ENCODE peak calls at places on chromosomes 6 and 20, in nine cellular contexts. H is transverse colon, O is GM12865, Q is cardiac fibroblast, F is mesothelial cell of epicardium, N is astrocyte of the spinal cord, U is heart right ventricle, A is H9, S is body of pancreas. K is an unnamed sample.

GRCh38 chr20:8346898-8347297 is 214.8 kb downstream of the PLCB1 start:
- DNase-seq in S (no peak), F (no peak), U (no peak), A (no peak), N (no peak), Q (no peak), O (no peak), H (no peak), K (no peak)

GRCh38 chr6:3616565-3617176 is 134.8 kb downstream of the PXDC1 start:
- DNase-seq in A (no peak), F (no peak), Q (no peak), S (no peak), U (no peak), O (no peak), N (no peak), H (no peak), K (no peak)

GRCh38 chr20:19745106-19745505 is 13.0 kb upstream of the RIN2 start:
- DNase-seq in N (no peak), A (no peak), S (no peak), H (no peak), Q (no peak), F (no peak), O (no peak), U (no peak), K (no peak)

GRCh38 chr20:10666221-10667076 is 7.3 kb downstream of the JAG1 start:
- DNase-seq in U (no peak), H (no peak), Q (no peak), F (no peak), N (no peak), O (no peak), S (no peak), A (peak), K (no peak)

GRCh38 chr20:62744761-62745160 is 36.1 kb downstream of the NTSR1 start:
- DNase-seq in F (no peak), H (peak), S (no peak), A (no peak), N (no peak), U (no peak), O (no peak), Q (peak), K (no peak)

GRCh38 chr6:21748343-21749063 is 155.0 kb downstream of the SOX4 start:
- DNase-seq in F (no peak), N (peak), A (no peak), H (no peak), S (no peak), O (peak), Q (peak), U (no peak), K (peak)

GRCh38 chr6:115976321-115976870 is 84.3 kb downstream of the FRK start:
- DNase-seq in F (no peak), S (no peak), N (no peak), A (no peak), Q (no peak), H (no peak), U (no peak), O (no peak), K (no peak)

GRCh38 chr6:69825904-69826303 is 29.1 kb upstream of the LMBRD1 start:
- DNase-seq in F (no peak), H (no peak), O (no peak), A (no peak), Q (peak), N (peak), S (no peak), U (no peak), K (no peak)

GRCh38 chr20:62407221-62407992 is at the start of gene CABLES2:
- DNase-seq in O (peak), H (peak), Q (peak), S (peak), U (peak), F (peak), A (peak), N (peak), K (peak)

GRCh38 chr6:3351105-3351676 is 92.4 kb downstream of the PSMG4 start:
- DNase-seq in O (no peak), U (no peak), S (no peak), F (no peak), A (no peak), N (no peak), Q (no peak), H (no peak), K (no peak)

GRCh38 chr6:15981956-15982355 is 146.9 kb upstream of the MYLIP start:
- DNase-seq in A (no peak), N (no peak), F (no peak), H (no peak), S (no peak), Q (no peak), U (no peak), O (no peak), K (no peak)

GRCh38 chr20:37911262-37911661 is 8.3 kb downstream of the VSTM2L start:
- DNase-seq in N (no peak), A (no peak), U (no peak), F (no peak), Q (no peak), O (no peak), H (no peak), S (no peak), K (no peak)

GRCh38 chr6:53837875-53838806 is 43.3 kb downstream of the LRRC1 start:
- DNase-seq in H (no peak), N (peak), S (no peak), O (no peak), Q (peak), F (no peak), U (no peak), A (no peak), K (no peak)

GRCh38 chr6:100378576-100378975 is 86.1 kb downstream of the SIM1 start:
- DNase-seq in U (no peak), H (no peak), S (no peak), F (no peak), O (no peak), N (no peak), Q (no peak), A (no peak), K (no peak)

GRCh38 chr6:25788305-25788922 is 33.9 kb downstream of the SLC17A4 start:
- DNase-seq in S (peak), N (peak), Q (peak), F (no peak), O (peak), H (peak), A (peak), U (peak), K (peak)

GRCh38 chr6:133546098-133546497 is 304.9 kb downstream of the EYA4 start:
- DNase-seq in O (no peak), U (no peak), H (no peak), Q (no peak), S (no peak), F (no peak), N (peak), A (no peak), K (no peak)

GRCh38 chr20:10454135-10454750 is 19.1 kb downstream of the SLX4IP start:
- DNase-seq in A (no peak), O (no peak), S (no peak), H (no peak), F (no peak), Q (no peak), N (no peak), U (no peak), K (no peak)

GRCh38 chr6:11592289-11592906 is 54.8 kb downstream of the TMEM170B start:
- DNase-seq in H (no peak), Q (no peak), O (no peak), F (no peak), U (no peak), S (no peak), A (no peak), N (no peak), K (no peak)

GRCh38 chr6:138862491-138862890 is 66.6 kb downstream of the ECT2L start:
- DNase-seq in N (no peak), F (no peak), S (no peak), H (no peak), U (no peak), O (no peak), Q (no peak), A (no peak), K (no peak)

GRCh38 chr6:108277831-108278230 is 17.0 kb upstream of the SNX3 start:
- DNase-seq in H (no peak), A (no peak), Q (no peak), U (no peak), S (no peak), O (no peak), N (no peak), F (no peak), K (no peak)

GRCh38 chr20:37543828-37544227 is 16.2 kb upstream of the BLCAP start:
- DNase-seq in H (no peak), Q (peak), S (no peak), A (peak), F (no peak), U (no peak), N (no peak), O (no peak), K (no peak)

GRCh38 chr20:19679931-19680330 is 78.1 kb upstream of the RIN2 start:
- DNase-seq in N (no peak), Q (no peak), O (no peak), S (no peak), H (no peak), U (no peak), F (no peak), A (no peak), K (no peak)

GRCh38 chr6:8000080-8001035 is 63.8 kb downstream of the BLOC1S5 start:
- DNase-seq in U (no peak), H (no peak), O (no peak), F (no peak), S (no peak), N (no peak), Q (peak), A (no peak), K (no peak)

GRCh38 chr6:15359335-15359862 is 113.5 kb downstream of the JARID2 start:
- DNase-seq in F (no peak), S (no peak), A (no peak), N (no peak), Q (no peak), U (peak), O (peak), H (no peak), K (no peak)

GRCh38 chr6:108895591-108895990 is 47.4 kb downstream of the ARMC2 start:
- DNase-seq in Q (peak), O (no peak), H (no peak), N (no peak), U (no peak), S (no peak), A (no peak), F (no peak), K (no peak)

GRCh38 chr6:137102050-137102848 is 57.5 kb upstream of the IL20RA start:
- DNase-seq in H (no peak), Q (no peak), F (no peak), N (no peak), O (peak), U (no peak), S (no peak), A (no peak), K (peak)

GRCh38 chr20:34514897-34515483 is 1.2 kb upstream of the DYNLRB1 start:
- DNase-seq in A (no peak), O (no peak), S (no peak), U (no peak), H (no peak), N (no peak), Q (no peak), F (no peak), K (no peak)

GRCh38 chr20:62186887-62187866 is 4.3 kb downstream of the MTG2 start:
- DNase-seq in N (no peak), H (no peak), Q (peak), U (no peak), S (no peak), O (no peak), A (no peak), F (no peak), K (no peak)

GRCh38 chr20:44491635-44492395 is 16.1 kb downstream of the TTPAL start:
- DNase-seq in U (no peak), N (peak), F (no peak), A (no peak), H (peak), S (no peak), O (no peak), Q (peak), K (no peak)

GRCh38 chr20:54429364-54429763 is 46.0 kb upstream of the DOK5 start:
- DNase-seq in H (no peak), U (no peak), F (no peak), S (no peak), Q (no peak), A (no peak), N (no peak), O (no peak), K (no peak)

GRCh38 chr6:152094992-152095592 is 287.6 kb downstream of the ESR1 start:
- DNase-seq in Q (peak), N (peak), A (peak), F (no peak), H (peak), O (no peak), S (peak), U (peak), K (no peak)

DNA sequence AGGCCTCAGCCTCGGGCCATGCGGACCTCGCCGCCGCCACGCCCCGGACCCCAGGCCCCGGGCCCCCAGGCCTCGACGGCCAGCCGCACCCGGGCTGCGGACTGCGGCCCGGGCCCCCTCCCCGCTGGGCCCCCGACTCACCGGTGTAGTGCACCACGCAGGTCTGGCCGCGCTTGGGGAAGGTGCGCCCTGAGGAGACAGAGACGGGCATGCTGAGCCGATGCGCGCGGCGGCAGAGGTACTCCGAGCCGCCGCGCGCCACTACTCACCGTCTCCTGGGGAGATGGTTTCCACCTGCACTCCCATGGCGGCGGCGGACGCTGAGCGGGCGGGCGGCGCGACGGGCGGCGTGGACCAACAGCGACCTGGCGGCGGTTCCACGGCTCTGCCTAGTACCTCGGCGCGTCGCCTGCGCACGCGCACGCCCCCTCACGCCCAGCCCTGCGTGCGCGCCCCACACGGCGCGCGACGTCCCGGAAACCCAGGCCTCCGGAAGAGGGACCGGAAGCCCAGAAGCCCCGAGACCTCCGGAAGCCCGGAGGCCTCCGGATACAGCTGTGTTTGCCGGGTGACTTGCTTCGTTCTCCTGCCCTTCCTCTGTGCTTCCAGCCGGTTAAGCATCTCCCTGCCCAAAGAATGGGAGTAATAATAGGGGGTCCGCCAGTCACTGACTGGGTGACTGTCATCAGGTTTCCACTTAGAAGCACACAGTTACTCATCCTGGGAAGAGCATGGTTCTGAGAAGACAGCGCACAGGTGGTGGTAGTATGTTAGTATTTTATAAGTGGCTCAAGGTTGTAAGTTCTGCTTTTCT is at the start of gene FKBP1A:
- DNase-seq in O (peak), Q (peak), A (peak), N (peak), S (peak), H (peak), F (peak), U (peak), K (peak)
- TF ChIP-seq CTCF in O (no peak), Q (no peak), A (no peak), N (peak), S (peak), H (peak), F (no peak), U (peak), K (no peak)

DNA sequence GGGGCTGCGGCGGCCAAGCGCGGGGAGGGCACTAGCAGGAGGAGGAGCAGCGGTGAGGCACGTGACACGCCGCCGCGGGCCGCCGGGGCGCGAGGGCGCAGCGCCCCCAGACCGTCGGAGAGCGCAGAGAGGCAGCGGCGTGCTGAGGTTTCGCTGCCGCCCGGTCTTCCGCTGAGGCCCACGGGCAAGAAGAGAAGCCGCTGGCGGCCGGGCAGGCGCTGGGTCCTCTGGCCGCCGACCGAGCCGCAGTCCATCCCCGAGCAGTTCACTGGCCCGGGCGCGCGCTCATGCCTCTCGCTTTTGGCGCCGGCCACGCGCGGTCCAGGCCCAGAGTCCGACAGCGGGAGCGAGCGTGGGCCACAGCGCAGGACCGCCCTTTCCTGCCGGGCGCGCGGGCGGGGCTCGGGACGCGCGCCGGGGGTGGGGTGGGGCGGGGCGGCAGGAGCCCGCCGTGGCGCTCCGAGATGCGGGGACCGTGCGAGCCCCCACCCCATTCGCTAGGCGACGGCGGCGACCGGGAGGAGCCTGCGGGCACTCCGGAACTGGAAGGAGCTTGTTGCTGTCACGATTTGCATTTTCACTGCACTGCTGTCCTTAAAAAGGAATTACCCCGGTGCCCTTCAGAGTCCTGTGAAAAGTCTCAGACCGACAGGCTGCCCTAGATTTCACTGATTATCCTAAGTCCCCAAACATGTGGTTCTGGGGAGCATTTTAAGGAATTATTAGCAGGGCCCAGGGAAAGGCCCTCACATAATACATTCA is at the start of gene MCUR1:
- DNase-seq in H (peak), U (peak), S (peak), F (peak), Q (peak), O (peak), N (peak), A (peak), K (peak)
- TF ChIP-seq CTCF in H (peak), U (no peak), S (peak), F (no peak), Q (no peak), O (peak), N (no peak), A (peak), K (peak)

GRCh38 chr6:149750136-149750609 is 632 bp downstream of the PCMT1 start:
- DNase-seq in A (peak), N (peak), O (peak), H (peak), S (no peak), F (peak), U (peak), Q (peak), K (peak)

GRCh38 chr6:149751239-149751638 is 1.7 kb downstream of the PCMT1 start:
- DNase-seq in N (no peak), F (no peak), U (no peak), A (no peak), S (no peak), H (no peak), O (no peak), Q (no peak), K (no peak)

GRCh38 chr6:149749594-149750135 is at the start of gene PCMT1:
- DNase-seq in N (peak), U (peak), H (peak), A (peak), O (peak), Q (peak), S (peak), F (peak), K (peak)

GRCh38 chr6:149746147-149746946 is at the start of gene NUP43:
- DNase-seq in H (peak), Q (peak), U (peak), N (peak), A (peak), S (peak), O (peak), F (peak), K (peak)
- TF ChIP-seq CTCF in H (peak), Q (peak), U (peak), N (peak), A (peak), S (peak), O (peak), F (peak), K (peak)

DNA sequence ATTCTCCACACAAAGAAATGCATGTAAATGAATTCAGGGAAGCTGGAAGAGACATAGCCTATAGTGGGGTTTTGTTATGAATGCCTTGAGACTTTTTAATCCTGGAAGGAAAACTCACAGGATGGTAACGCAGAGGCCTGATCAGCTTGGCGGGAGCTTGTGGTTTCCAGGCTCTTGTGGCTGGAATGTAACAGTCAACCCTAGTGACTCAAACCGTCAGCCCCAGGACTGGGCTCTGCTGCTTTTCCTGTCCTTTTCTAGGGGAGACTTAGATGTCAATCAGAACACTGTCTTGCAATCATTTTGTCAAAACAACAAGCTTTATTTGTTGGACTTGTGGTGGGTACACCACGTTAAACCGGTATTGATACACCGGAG is 34.9 kb downstream of the KIF25 start:
- DNase-seq in H (no peak), N (peak), Q (peak), F (no peak), O (no peak), S (no peak), U (peak), A (no peak), K (no peak)
- TF ChIP-seq CTCF in H (no peak), N (peak), Q (peak), F (no peak), O (no peak), S (no peak), U (no peak), A (no peak), K (no peak)

GRCh38 chr6:89966250-89966588 is 72.0 kb downstream of the GJA10 start:
- DNase-seq in A (no peak), U (no peak), O (no peak), N (no peak), Q (no peak), F (no peak), H (no peak), S (no peak), K (no peak)

GRCh38 chr6:89961481-89961880 is 67.2 kb downstream of the GJA10 start:
- DNase-seq in S (no peak), O (no peak), A (no peak), Q (no peak), F (no peak), N (no peak), U (no peak), H (no peak), K (no peak)

GRCh38 chr6:89965441-89966249 is 71.4 kb downstream of the GJA10 start:
- DNase-seq in F (no peak), S (no peak), H (no peak), O (no peak), Q (no peak), A (no peak), U (no peak), N (no peak), K (no peak)

GRCh38 chr6:89966913-89967312 is 72.6 kb downstream of the GJA10 start:
- DNase-seq in H (no peak), Q (no peak), S (no peak), O (no peak), N (no peak), A (no peak), U (no peak), F (no peak), K (no peak)

DNA sequence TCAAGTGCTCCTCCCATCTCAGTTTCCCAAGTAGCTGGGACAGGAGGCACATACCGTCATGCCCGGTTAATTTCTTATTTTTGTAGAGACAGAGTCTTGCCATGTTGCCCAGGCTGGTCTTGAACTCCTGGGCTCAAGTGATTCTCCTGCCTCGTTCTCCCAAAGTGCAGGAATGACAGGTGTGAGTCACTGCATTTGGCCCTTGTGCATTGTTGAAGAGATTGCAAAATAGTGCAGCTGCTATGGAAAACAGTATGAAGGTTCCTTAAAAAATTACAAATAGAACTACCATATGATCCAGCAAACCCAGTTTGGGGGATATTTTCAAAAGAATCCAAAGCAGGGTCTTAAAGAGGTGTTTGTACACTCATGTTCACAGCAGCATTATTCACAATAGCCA is 69.1 kb downstream of the GJA10 start:
- DNase-seq in N (no peak), A (no peak), H (no peak), Q (no peak), S (no peak), O (no peak), U (no peak), F (no peak), K (no peak)
- TF ChIP-seq CTCF in N (no peak), A (no peak), H (no peak), Q (no peak), S (no peak), O (no peak), U (no peak), F (no peak), K (no peak)

K was measured in OCI-LY7.